ENCODE peak calls at places on chromosomes 16 and 17, in six cellular contexts. One of them, this sample, is unnamed.

GRCh38 chr17:40451420-40451819 is 8.2 kb downstream of the IGFBP4 start:
- DNase-seq in thoracic aorta: peak
- DNase-seq in neural progenitor cell: no peak
- DNase-seq in pancreas: no peak
- DNase-seq in cardiac muscle cell: peak
- DNase-seq in mesendoderm: no peak
- DNase-seq in this sample: no peak

GRCh38 chr16:50584033-50584722 is 36.0 kb downstream of the NKD1 start:
- DNase-seq in thoracic aorta: no peak
- DNase-seq in cardiac muscle cell: no peak
- DNase-seq in pancreas: no peak
- DNase-seq in neural progenitor cell: no peak
- DNase-seq in mesendoderm: peak
- DNase-seq in this sample: no peak

GRCh38 chr16:593807-594206 is 3.9 kb downstream of the RAB40C start:
- DNase-seq in neural progenitor cell: no peak
- DNase-seq in cardiac muscle cell: no peak
- DNase-seq in thoracic aorta: no peak
- DNase-seq in pancreas: no peak
- DNase-seq in mesendoderm: no peak
- DNase-seq in this sample: no peak

GRCh38 chr16:24515186-24515585 is 24.2 kb upstream of the RBBP6 start:
- DNase-seq in pancreas: no peak
- DNase-seq in neural progenitor cell: no peak
- DNase-seq in mesendoderm: no peak
- DNase-seq in cardiac muscle cell: no peak
- DNase-seq in thoracic aorta: no peak
- DNase-seq in this sample: no peak

GRCh38 chr17:81854974-81855774 is 5.2 kb downstream of the P4HB start:
- DNase-seq in thoracic aorta: no peak
- DNase-seq in neural progenitor cell: no peak
- DNase-seq in pancreas: peak
- DNase-seq in mesendoderm: no peak
- DNase-seq in cardiac muscle cell: no peak
- DNase-seq in this sample: no peak

GRCh38 chr17:77692571-77693161 is 265.8 kb upstream of the TNRC6C start:
- DNase-seq in pancreas: no peak
- DNase-seq in cardiac muscle cell: no peak
- DNase-seq in thoracic aorta: no peak
- DNase-seq in mesendoderm: no peak
- DNase-seq in neural progenitor cell: no peak
- DNase-seq in this sample: no peak

GRCh38 chr17:69111794-69112193 is 29.9 kb downstream of the ABCA6 start:
- DNase-seq in mesendoderm: no peak
- DNase-seq in pancreas: no peak
- DNase-seq in cardiac muscle cell: no peak
- DNase-seq in thoracic aorta: no peak
- DNase-seq in neural progenitor cell: no peak
- DNase-seq in this sample: no peak

GRCh38 chr17:46108550-46109110 is 84.6 kb downstream of the KANSL1 start:
- DNase-seq in cardiac muscle cell: no peak
- DNase-seq in neural progenitor cell: no peak
- DNase-seq in thoracic aorta: no peak
- DNase-seq in pancreas: no peak
- DNase-seq in mesendoderm: peak
- DNase-seq in this sample: no peak

GRCh38 chr17:60077672-60078519 is 825 bp downstream of the HEATR6 start:
- DNase-seq in mesendoderm: no peak
- DNase-seq in neural progenitor cell: peak
- DNase-seq in cardiac muscle cell: peak
- DNase-seq in thoracic aorta: no peak
- DNase-seq in pancreas: no peak
- DNase-seq in this sample: no peak

GRCh38 chr17:36934759-36935630 is 2.3 kb upstream of the LHX1 start:
- DNase-seq in cardiac muscle cell: peak
- DNase-seq in thoracic aorta: no peak
- DNase-seq in mesendoderm: peak
- DNase-seq in pancreas: no peak
- DNase-seq in neural progenitor cell: peak
- DNase-seq in this sample: no peak

GRCh38 chr17:7886227-7887037 is 2.2 kb upstream of the CHD3 start:
- DNase-seq in mesendoderm: peak
- DNase-seq in neural progenitor cell: peak
- DNase-seq in cardiac muscle cell: peak
- DNase-seq in pancreas: peak
- DNase-seq in thoracic aorta: no peak
- DNase-seq in this sample: no peak

GRCh38 chr16:30829130-30830071 is 42.4 kb upstream of the ZNF629 start:
- DNase-seq in cardiac muscle cell: no peak
- DNase-seq in pancreas: no peak
- DNase-seq in neural progenitor cell: no peak
- DNase-seq in thoracic aorta: no peak
- DNase-seq in mesendoderm: peak
- DNase-seq in this sample: no peak

GRCh38 chr17:3979276-3979583 is 15.0 kb upstream of the ATP2A3 start:
- DNase-seq in neural progenitor cell: no peak
- DNase-seq in pancreas: no peak
- DNase-seq in mesendoderm: peak
- DNase-seq in cardiac muscle cell: no peak
- DNase-seq in thoracic aorta: no peak
- DNase-seq in this sample: no peak

GRCh38 chr16:10931133-10931532 is 11.1 kb downstream of the DEXI start:
- DNase-seq in mesendoderm: no peak
- DNase-seq in pancreas: no peak
- DNase-seq in thoracic aorta: no peak
- DNase-seq in cardiac muscle cell: no peak
- DNase-seq in neural progenitor cell: no peak
- DNase-seq in this sample: no peak

GRCh38 chr16:10934325-10935107 is 7.8 kb downstream of the DEXI start:
- DNase-seq in cardiac muscle cell: no peak
- DNase-seq in neural progenitor cell: no peak
- DNase-seq in pancreas: no peak
- DNase-seq in mesendoderm: no peak
- DNase-seq in thoracic aorta: no peak
- DNase-seq in this sample: no peak

GRCh38 chr16:10933865-10934264 is 8.4 kb downstream of the DEXI start:
- DNase-seq in mesendoderm: no peak
- DNase-seq in thoracic aorta: no peak
- DNase-seq in cardiac muscle cell: no peak
- DNase-seq in pancreas: no peak
- DNase-seq in neural progenitor cell: no peak
- DNase-seq in this sample: no peak

GRCh38 chr16:10931977-10932632 is 10.2 kb downstream of the DEXI start:
- DNase-seq in cardiac muscle cell: no peak
- DNase-seq in thoracic aorta: no peak
- DNase-seq in neural progenitor cell: no peak
- DNase-seq in mesendoderm: no peak
- DNase-seq in pancreas: no peak
- DNase-seq in this sample: no peak

GRCh38 chr16:10932959-10933710 is 9.1 kb downstream of the DEXI start:
- DNase-seq in thoracic aorta: no peak
- DNase-seq in cardiac muscle cell: no peak
- DNase-seq in neural progenitor cell: no peak
- DNase-seq in mesendoderm: no peak
- DNase-seq in pancreas: no peak
- DNase-seq in this sample: no peak
- H3K27ac ChIP-seq in thoracic aorta: no peak
- H3K27ac ChIP-seq in cardiac muscle cell: peak
- H3K27ac ChIP-seq in neural progenitor cell: no peak
- H3K27ac ChIP-seq in mesendoderm: no peak
- H3K27ac ChIP-seq in pancreas: no peak
- H3K27ac ChIP-seq in this sample: no peak

DNA sequence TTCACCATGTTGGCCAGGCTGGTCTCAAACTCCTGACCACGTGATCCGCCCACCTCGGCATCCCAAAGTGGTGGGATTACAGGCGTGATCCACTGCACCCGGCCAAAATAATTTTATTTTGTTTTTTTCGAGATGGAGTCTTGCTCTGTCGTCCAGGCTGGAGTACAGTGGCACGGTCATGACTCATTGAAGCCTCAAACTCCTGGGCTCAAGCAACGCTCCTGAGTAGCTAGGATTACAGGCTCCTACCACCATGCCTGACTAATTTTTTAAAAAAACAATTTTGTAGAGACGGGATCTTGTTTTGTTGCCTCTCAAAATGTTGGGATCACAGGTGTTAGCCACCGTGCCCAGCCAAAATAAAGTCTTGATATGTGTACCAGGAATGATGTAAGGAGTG is 2.4 kb upstream of the TTLL6 start:
- DNase-seq in mesendoderm: no peak
- DNase-seq in neural progenitor cell: no peak
- DNase-seq in thoracic aorta: no peak
- DNase-seq in cardiac muscle cell: no peak
- DNase-seq in pancreas: no peak
- DNase-seq in this sample: no peak
- H3K27ac ChIP-seq in mesendoderm: no peak
- H3K27ac ChIP-seq in neural progenitor cell: no peak
- H3K27ac ChIP-seq in thoracic aorta: no peak
- H3K27ac ChIP-seq in cardiac muscle cell: no peak
- H3K27ac ChIP-seq in pancreas: no peak
- H3K27ac ChIP-seq in this sample: no peak

GRCh38 chr17:58156839-58157803 is 8.9 kb downstream of the OR4D1 start:
- DNase-seq in thoracic aorta: no peak
- DNase-seq in mesendoderm: peak
- DNase-seq in neural progenitor cell: peak
- DNase-seq in pancreas: no peak
- DNase-seq in cardiac muscle cell: peak
- DNase-seq in this sample: no peak

GRCh38 chr17:58147930-58148434 is at the start of gene OR4D1:
- DNase-seq in mesendoderm: no peak
- DNase-seq in pancreas: no peak
- DNase-seq in cardiac muscle cell: no peak
- DNase-seq in neural progenitor cell: no peak
- DNase-seq in thoracic aorta: no peak
- DNase-seq in this sample: no peak

GRCh38 chr17:58148609-58149008 is 425 bp downstream of the OR4D1 start:
- DNase-seq in thoracic aorta: no peak
- DNase-seq in cardiac muscle cell: no peak
- DNase-seq in pancreas: no peak
- DNase-seq in neural progenitor cell: no peak
- DNase-seq in mesendoderm: no peak
- DNase-seq in this sample: no peak

GRCh38 chr17:58158181-58158580 is 8.6 kb upstream of the OR4D2 start:
- DNase-seq in mesendoderm: no peak
- DNase-seq in cardiac muscle cell: no peak
- DNase-seq in pancreas: no peak
- DNase-seq in thoracic aorta: no peak
- DNase-seq in neural progenitor cell: no peak
- DNase-seq in this sample: no peak

DNA sequence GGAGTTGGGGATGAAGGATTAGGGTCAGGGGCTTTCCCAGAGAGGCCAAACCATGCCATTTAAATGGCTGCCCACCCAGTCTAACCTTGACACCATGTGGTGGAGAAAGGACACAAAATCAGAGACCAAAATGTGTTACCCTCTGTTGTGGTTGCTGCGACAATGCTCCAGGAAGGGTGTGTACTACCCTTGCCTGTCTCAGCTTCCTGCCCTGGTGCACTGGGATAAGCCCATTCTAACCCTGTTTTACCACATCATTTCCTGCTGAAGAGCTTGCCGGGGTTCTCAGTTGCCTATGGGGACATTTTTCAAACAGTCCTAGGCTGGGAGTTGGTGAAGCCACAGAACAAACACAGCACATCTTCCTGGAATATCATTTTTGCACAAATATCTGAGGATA is 4.9 kb downstream of the OR4D1 start:
- DNase-seq in neural progenitor cell: no peak
- DNase-seq in cardiac muscle cell: no peak
- DNase-seq in pancreas: no peak
- DNase-seq in thoracic aorta: no peak
- DNase-seq in mesendoderm: no peak
- DNase-seq in this sample: no peak
- H3K27ac ChIP-seq in neural progenitor cell: no peak
- H3K27ac ChIP-seq in cardiac muscle cell: no peak
- H3K27ac ChIP-seq in pancreas: no peak
- H3K27ac ChIP-seq in thoracic aorta: no peak
- H3K27ac ChIP-seq in mesendoderm: no peak
- H3K27ac ChIP-seq in this sample: no peak

DNA sequence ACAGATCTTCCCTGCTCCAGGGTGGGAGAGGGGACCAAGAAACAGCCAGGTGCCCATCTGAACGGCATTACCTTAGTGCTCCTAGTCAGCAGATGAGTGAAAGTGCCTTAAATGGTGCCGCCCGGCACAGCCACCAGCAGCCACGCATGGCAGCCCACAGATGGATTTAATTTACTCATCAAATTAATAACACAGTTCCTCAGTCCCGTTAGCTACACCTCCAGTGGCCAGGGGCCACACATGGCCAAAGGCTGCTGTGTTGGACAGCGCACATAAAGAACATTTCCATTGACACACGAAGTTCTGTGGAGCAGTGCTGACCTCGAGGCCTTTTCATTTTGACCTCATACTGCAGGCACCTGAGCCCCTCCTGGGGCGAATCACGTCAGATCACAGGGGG is 166.3 kb downstream of the CMIP start:
- DNase-seq in thoracic aorta: no peak
- DNase-seq in neural progenitor cell: no peak
- DNase-seq in pancreas: no peak
- DNase-seq in mesendoderm: no peak
- DNase-seq in cardiac muscle cell: no peak
- DNase-seq in this sample: no peak
- H3K27ac ChIP-seq in thoracic aorta: no peak
- H3K27ac ChIP-seq in neural progenitor cell: no peak
- H3K27ac ChIP-seq in pancreas: no peak
- H3K27ac ChIP-seq in mesendoderm: no peak
- H3K27ac ChIP-seq in cardiac muscle cell: no peak
- H3K27ac ChIP-seq in this sample: peak

GRCh38 chr17:72617557-72617956 is 474.9 kb downstream of the SLC39A11 start:
- DNase-seq in cardiac muscle cell: no peak
- DNase-seq in neural progenitor cell: no peak
- DNase-seq in mesendoderm: no peak
- DNase-seq in pancreas: no peak
- DNase-seq in thoracic aorta: no peak
- DNase-seq in this sample: no peak
- H3K27ac ChIP-seq in cardiac muscle cell: no peak
- H3K27ac ChIP-seq in neural progenitor cell: no peak
- H3K27ac ChIP-seq in mesendoderm: no peak
- H3K27ac ChIP-seq in pancreas: peak
- H3K27ac ChIP-seq in thoracic aorta: no peak
- H3K27ac ChIP-seq in this sample: no peak

GRCh38 chr17:41580651-41581365 is 5.9 kb downstream of the KRT14 start:
- DNase-seq in mesendoderm: no peak
- DNase-seq in pancreas: no peak
- DNase-seq in neural progenitor cell: no peak
- DNase-seq in cardiac muscle cell: no peak
- DNase-seq in thoracic aorta: no peak
- DNase-seq in this sample: no peak
- H3K27ac ChIP-seq in mesendoderm: no peak
- H3K27ac ChIP-seq in pancreas: no peak
- H3K27ac ChIP-seq in neural progenitor cell: no peak
- H3K27ac ChIP-seq in cardiac muscle cell: no peak
- H3K27ac ChIP-seq in thoracic aorta: no peak
- H3K27ac ChIP-seq in this sample: no peak

This sample was measured in substantia nigra.